ENCODE peak calls at places on chromosomes 11 and 22, in five cellular contexts. A is pulmonary artery endothelial cell; V is IMR-90; F is CD8-positive, alpha-beta memory T cell; J is NCI-H1417. P is an unnamed sample.

GRCh38 chr11:60455531-60456042 is at the start of gene MS4A1:
- DNase-seq in F (no peak), A (no peak), J (no peak), V (no peak), P (no peak)

GRCh38 chr22:49235463-49236300 is 592.0 kb downstream of the BRD1 start:
- DNase-seq in V (no peak), A (no peak), F (no peak), J (peak), P (no peak)

GRCh38 chr22:39543095-39543494 is 10.5 kb upstream of the RPS19BP1 start:
- DNase-seq in J (no peak), A (no peak), F (no peak), V (peak), P (no peak)

GRCh38 chr22:37384691-37385090 is 42.6 kb downstream of the ELFN2 start:
- DNase-seq in J (no peak), A (no peak), V (no peak), F (no peak), P (no peak)

GRCh38 chr11:129143335-129143734 is 48.8 kb downstream of the ARHGAP32 start:
- DNase-seq in J (no peak), F (no peak), A (peak), V (peak), P (no peak)

GRCh38 chr11:22431074-22431473 is 92.9 kb downstream of the SLC17A6 start:
- DNase-seq in A (no peak), V (no peak), F (no peak), J (peak), P (no peak)

GRCh38 chr22:25078591-25078990 is 121.1 kb upstream of the CRYBB3 start:
- DNase-seq in J (no peak), A (no peak), F (no peak), V (no peak), P (no peak)

GRCh38 chr22:28094831-28095230 is 175.8 kb upstream of the PITPNB start:
- DNase-seq in F (no peak), J (no peak), A (no peak), V (no peak), P (no peak)

GRCh38 chr22:22020425-22020852 is 37.9 kb upstream of the TOP3B start:
- DNase-seq in V (no peak), F (no peak), A (no peak), J (no peak), P (no peak)

GRCh38 chr22:19201858-19202798 is 23.6 kb upstream of the SLC25A1 start:
- DNase-seq in V (no peak), F (no peak), J (no peak), A (no peak), P (no peak)

GRCh38 chr11:82790723-82791487 is 57.2 kb upstream of the FAM181B start:
- DNase-seq in V (no peak), F (no peak), J (peak), A (no peak), P (no peak)

GRCh38 chr11:102940714-102941588 is 14.6 kb downstream of the MMP13 start:
- DNase-seq in F (no peak), A (peak), V (peak), J (peak), P (no peak)

GRCh38 chr11:34624069-34624468 is 3.2 kb downstream of the EHF start:
- DNase-seq in A (no peak), F (peak), V (no peak), J (peak), P (no peak)

GRCh38 chr22:45335021-45335818 is 25.5 kb downstream of the FAM118A start:
- DNase-seq in A (no peak), V (no peak), J (no peak), F (no peak), P (no peak)

GRCh38 chr11:112302226-112302868 is 41.7 kb upstream of the PLET1 start:
- DNase-seq in A (no peak), F (no peak), V (peak), J (no peak), P (no peak)

GRCh38 chr11:119626910-119627305 is 102.1 kb downstream of the NECTIN1 start:
- DNase-seq in F (no peak), A (no peak), V (no peak), J (no peak), P (no peak)

GRCh38 chr22:24149191-24149590 is 32.1 kb upstream of the SUSD2 start:
- DNase-seq in A (no peak), V (no peak), J (no peak), F (no peak), P (no peak)

GRCh38 chr11:108733479-108734116 is 68.7 kb downstream of the DDX10 start:
- DNase-seq in V (peak), F (no peak), J (no peak), A (peak), P (no peak)

GRCh38 chr11:29005401-29005980 is 897.3 kb downstream of the METTL15 start:
- DNase-seq in F (no peak), J (no peak), V (no peak), A (no peak), P (no peak)

GRCh38 chr11:2310786-2311455 is 9.1 kb downstream of the TSPAN32 start:
- DNase-seq in F (no peak), V (no peak), A (no peak), J (no peak), P (no peak)

GRCh38 chr11:123196060-123196714 is 1.1 kb upstream of the CLMP start:
- DNase-seq in F (no peak), V (no peak), A (no peak), J (no peak), P (no peak)

P was measured in CD4-positive, alpha-beta T cell.